ENCODE peak calls at places on chromosomes 3 and 15, in four cellular contexts. E, F, A and O are unnamed samples.

GRCh38 chr15:37134699-37135131 is 34.4 kb upstream of the MEIS2 start:
- DNase-seq in A (no peak), E (peak; percentile 33), F (peak; percentile 15), O (no peak)

GRCh38 chr3:57559526-57559925 is 3.5 kb downstream of the PDE12 start:
- DNase-seq in E (no peak), A (no peak), F (no peak), O (no peak)

GRCh38 chr3:134237454-134238145 is 13.1 kb downstream of the RYK start:
- DNase-seq in E (no peak), A (no peak), F (no peak), O (no peak)

GRCh38 chr3:58173670-58174472 is 36.9 kb downstream of the DNASE1L3 start:
- DNase-seq in F (no peak), A (no peak), E (peak; percentile 70), O (no peak)

GRCh38 chr3:122562923-122563716 is 980 bp downstream of the PARP9 start:
- DNase-seq in A (no peak), F (no peak), E (no peak), O (no peak)

GRCh38 chr3:171379281-171379680 is 80.9 kb downstream of the TNIK start:
- DNase-seq in A (no peak), E (no peak), F (no peak), O (no peak)

GRCh38 chr3:24548278-24548677 is 53.6 kb upstream of the THRB start:
- DNase-seq in F (no peak), E (no peak), A (no peak), O (no peak)

GRCh38 chr3:60497922-60498321 is 753.3 kb downstream of the FHIT start:
- DNase-seq in F (no peak), E (peak; percentile 52), A (no peak), O (no peak)

GRCh38 chr3:148329481-148330220 is 368.1 kb upstream of the AGTR1 start:
- DNase-seq in E (no peak), A (no peak), F (no peak), O (no peak)

GRCh38 chr15:41716864-41717263 is 56.7 kb downstream of the MGA start:
- DNase-seq in F (no peak), A (no peak), E (no peak), O (no peak)

GRCh38 chr15:29021901-29022300 is 136.1 kb downstream of the APBA2 start:
- DNase-seq in A (no peak), E (no peak), F (no peak), O (no peak)

GRCh38 chr3:12743583-12743982 is 15.5 kb downstream of the TMEM40 start:
- DNase-seq in F (no peak), E (no peak), A (no peak), O (no peak)

GRCh38 chr3:6861989-6862879 is 1.3 kb downstream of the GRM7 start:
- DNase-seq in F (no peak), E (no peak), A (no peak), O (no peak)

GRCh38 chr3:115445559-115445958 is 177.8 kb upstream of the GAP43 start:
- DNase-seq in E (no peak), F (no peak), A (no peak), O (no peak)

GRCh38 chr15:51969728-51970127 is 1.9 kb downstream of the LEO1 start:
- DNase-seq in F (no peak), E (no peak), A (no peak), O (no peak)

GRCh38 chr15:59401810-59402569 is 29.3 kb upstream of the MYO1E start:
- DNase-seq in F (no peak), A (no peak), E (no peak), O (no peak)

GRCh38 chr3:128275316-128276150 is 122.3 kb downstream of the EEFSEC start:
- DNase-seq in F (no peak), A (no peak), E (no peak), O (no peak)

GRCh38 chr3:192422998-192423349 is 304.4 kb downstream of the FGF12 start:
- DNase-seq in E (no peak), F (no peak), A (no peak), O (no peak)

GRCh38 chr3:182248349-182248880 is 536.7 kb downstream of the SOX2 start:
- DNase-seq in A (no peak), F (no peak), E (no peak), O (no peak)

GRCh38 chr15:60799885-60800728 is 321.2 kb upstream of the ICE2 start:
- DNase-seq in E (peak; percentile 53), F (no peak), A (no peak), O (no peak)

GRCh38 chr3:121566773-121567172 is 976 bp upstream of the ARGFX start:
- DNase-seq in E (no peak), A (no peak), F (no peak), O (no peak)

GRCh38 chr3:160755776-160756304 is at the start of gene PPM1L:
- DNase-seq in E (peak; percentile 68), F (peak; percentile 15), A (peak; percentile 84), O (no peak)

GRCh38 chr15:23003736-23004135 is 23.6 kb upstream of the CYFIP1 start:
- DNase-seq in F (no peak), A (peak; percentile 53), E (no peak), O (no peak)

GRCh38 chr3:42569743-42570142 is 12.0 kb downstream of the SEC22C start:
- DNase-seq in A (no peak), E (no peak), F (no peak), O (no peak)

GRCh38 chr3:60228823-60229222 is 1022.4 kb downstream of the FHIT start:
- DNase-seq in E (no peak), A (no peak), F (no peak), O (no peak)

GRCh38 chr15:43896543-43896942 is 69.7 kb downstream of the WDR76 start:
- DNase-seq in A (no peak), F (no peak), E (no peak), O (no peak)

GRCh38 chr3:47512416-47513124 is 942 bp downstream of the ELP6 start:
- DNase-seq in A (no peak), F (no peak), E (peak; percentile 16), O (no peak)

GRCh38 chr15:68387288-68388143 is 44.4 kb downstream of the ITGA11 start:
- DNase-seq in E (peak; percentile 1), F (no peak), A (peak; percentile 29), O (peak; percentile 64)

GRCh38 chr3:454986-455385 is 258.4 kb downstream of the CHL1 start:
- DNase-seq in E (no peak), F (no peak), A (no peak), O (no peak)

GRCh38 chr3:458124-458523 is 261.6 kb downstream of the CHL1 start:
- DNase-seq in F (no peak), E (no peak), A (no peak), O (no peak)

GRCh38 chr3:459376-459710 is 262.8 kb downstream of the CHL1 start:
- DNase-seq in E (no peak), A (no peak), F (no peak), O (no peak)

GRCh38 chr3:462851-463250 is 266.3 kb downstream of the CHL1 start:
- DNase-seq in E (no peak), A (no peak), F (no peak), O (no peak)

DNA sequence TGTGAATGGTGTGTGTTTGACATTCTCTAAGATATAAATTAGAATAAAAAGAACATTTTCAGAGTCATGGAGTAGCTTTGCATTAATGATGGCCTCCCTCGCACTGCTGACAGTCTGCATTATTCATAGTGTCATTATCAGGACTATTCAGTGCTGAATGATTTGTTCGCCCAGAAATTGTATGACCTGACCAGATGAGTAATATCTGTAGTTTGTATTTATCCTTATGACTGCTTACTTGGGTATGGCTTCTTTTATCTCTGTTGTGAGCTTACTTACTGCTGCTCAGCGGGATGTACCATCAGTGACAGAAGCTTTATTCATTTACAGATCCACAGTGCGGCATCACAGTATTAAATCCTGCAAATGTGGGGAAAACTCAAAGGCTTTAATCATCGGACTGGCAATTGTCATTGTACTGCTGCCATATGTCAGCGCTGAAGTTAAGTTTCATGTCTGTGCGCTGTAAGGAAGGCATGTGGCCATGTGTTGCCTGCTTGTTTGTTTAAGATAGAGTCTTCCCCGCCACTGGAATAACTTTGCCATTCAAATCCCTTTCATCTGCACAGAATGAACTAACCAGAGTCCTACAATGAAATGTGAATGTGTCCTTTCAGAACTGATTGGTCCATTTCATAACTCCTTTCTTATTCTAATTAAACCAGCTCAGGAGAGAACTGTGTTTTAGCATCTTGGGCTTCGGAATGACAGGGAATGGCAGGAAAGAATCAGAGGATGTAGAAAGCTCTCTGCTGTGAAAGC is 262.2 kb downstream of the CHL1 start:
- DNase-seq in E (no peak), A (no peak), F (no peak), O (no peak)
- H3K9me3 ChIP-seq in E (no peaks in the 10 kb centered on the region), A (no peaks in the 10 kb centered on the region), F (no peaks in the 10 kb centered on the region), O (no peaks in the 10 kb centered on the region)

DNA sequence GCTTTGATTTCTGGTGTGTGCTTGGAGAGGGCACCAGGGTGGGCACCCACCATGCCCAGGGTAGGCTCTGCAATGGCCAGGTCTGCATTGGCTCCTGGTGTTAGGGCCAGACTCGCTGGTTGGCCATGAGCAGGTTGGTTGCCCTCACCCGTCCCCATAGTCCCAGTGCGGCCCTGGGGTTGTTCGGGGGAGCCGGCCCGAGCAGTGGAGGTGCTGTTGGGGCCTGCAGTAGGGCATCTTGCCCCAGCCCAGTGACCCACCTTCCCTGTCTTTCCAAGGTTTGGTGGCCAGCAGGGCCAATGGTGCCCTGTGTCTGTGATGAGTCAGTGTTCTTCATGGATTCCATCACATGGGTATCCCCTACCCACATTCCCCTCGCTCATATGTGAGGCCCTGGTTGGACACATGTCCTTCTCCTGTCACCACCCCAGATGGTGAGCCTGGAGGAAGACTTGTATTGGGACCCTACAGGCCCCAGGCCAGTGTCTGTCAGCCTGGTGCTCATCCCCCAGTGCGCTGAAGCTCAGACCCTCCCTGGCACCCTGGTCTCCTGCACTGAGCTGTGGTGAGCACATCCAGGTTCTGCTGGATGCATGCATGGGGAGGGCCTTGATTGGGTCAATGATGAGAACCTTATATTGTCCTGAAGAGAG is 190.1 kb downstream of the UBE3A start:
- DNase-seq in A (peak; percentile 69), E (peak; percentile 2), F (no peak), O (peak; percentile 84)
- H3K9me3 ChIP-seq in A (peaks cover 23% of the 10 kb centered on the region), E (no peaks in the 10 kb centered on the region), F (no peaks in the 10 kb centered on the region), O (peaks cover 69% of the 10 kb centered on the region)

GRCh38 chr3:4474683-4475490 is 7.8 kb upstream of the SUMF1 start:
- DNase-seq in A (no peak), F (no peak), E (no peak), O (no peak)

GRCh38 chr3:4472312-4472711 is 5.2 kb upstream of the SUMF1 start:
- DNase-seq in A (no peak), F (no peak), E (no peak), O (no peak)

GRCh38 chr3:4467522-4467867 is 426 bp upstream of the SUMF1 start:
- DNase-seq in E (no peak), A (no peak), F (no peak), O (no peak)

GRCh38 chr3:4472766-4473165 is 5.7 kb upstream of the SUMF1 start:
- DNase-seq in A (no peak), F (no peak), E (no peak), O (no peak)

GRCh38 chr3:4471907-4472306 is 4.8 kb upstream of the SUMF1 start:
- DNase-seq in E (no peak), A (no peak), F (no peak), O (no peak)
- H3K9me3 ChIP-seq in E (no peaks in the 10 kb centered on the region), A (no peaks in the 10 kb centered on the region), F (no peaks in the 10 kb centered on the region), O (no peaks in the 10 kb centered on the region)

GRCh38 chr15:79918278-79918677 is 21.5 kb upstream of the MTHFS start:
- DNase-seq in E (no peak), F (no peak), A (no peak), O (no peak)

GRCh38 chr15:79919090-79919748 is 22.4 kb upstream of the MTHFS start:
- DNase-seq in A (no peak), E (no peak), F (no peak), O (no peak)

GRCh38 chr15:79919749-79920511 is 23.1 kb upstream of the MTHFS start:
- DNase-seq in E (no peak), F (no peak), A (no peak), O (no peak)

GRCh38 chr15:79916424-79916823 is 19.6 kb upstream of the MTHFS start:
- DNase-seq in A (no peak), F (no peak), E (no peak), O (no peak)

GRCh38 chr15:79914728-79915127 is 17.9 kb upstream of the MTHFS start:
- DNase-seq in A (no peak), E (no peak), F (no peak), O (no peak)
- H3K9me3 ChIP-seq in A (peaks cover 50% of the 10 kb centered on the region), E (peaks cover 15% of the 10 kb centered on the region), F (peaks cover 62% of the 10 kb centered on the region), O (peaks cover 53% of the 10 kb centered on the region)